ENCODE peak calls at places on chromosomes 4 and X, in four cellular contexts. One of them, this sample, is unnamed.

GRCh38 chrX:75151828-75152592 is 4.1 kb downstream of the ABCB7 start:
- ATAC-seq in A549: no peak
- ATAC-seq in HepG2: no peak
- ATAC-seq in upper lobe of left lung: no peak
- ATAC-seq in this sample: no peak

GRCh38 chr4:19947349-19947748 is 304.4 kb upstream of the SLIT2 start:
- ATAC-seq in HepG2: no peak
- ATAC-seq in upper lobe of left lung: no peak
- ATAC-seq in A549: no peak
- ATAC-seq in this sample: no peak

GRCh38 chrX:134715930-134716619 is 57.8 kb upstream of the PLAC1 start:
- ATAC-seq in HepG2: peak
- ATAC-seq in upper lobe of left lung: no peak
- ATAC-seq in A549: no peak
- ATAC-seq in this sample: no peak

GRCh38 chr4:169159614-169160013 is 111.1 kb downstream of the SH3RF1 start:
- ATAC-seq in A549: no peak
- ATAC-seq in upper lobe of left lung: no peak
- ATAC-seq in HepG2: no peak
- ATAC-seq in this sample: no peak

GRCh38 chr4:87499415-87500106 is 29.6 kb downstream of the SPARCL1 start:
- ATAC-seq in A549: no peak
- ATAC-seq in upper lobe of left lung: no peak
- ATAC-seq in HepG2: no peak
- ATAC-seq in this sample: peak

GRCh38 chrX:30309139-30309571 is at the start of gene NR0B1:
- ATAC-seq in A549: peak
- ATAC-seq in HepG2: no peak
- ATAC-seq in upper lobe of left lung: no peak
- ATAC-seq in this sample: no peak

GRCh38 chr4:99965674-99966350 is 15.7 kb upstream of the H2AZ1 start:
- ATAC-seq in upper lobe of left lung: no peak
- ATAC-seq in A549: no peak
- ATAC-seq in HepG2: no peak
- ATAC-seq in this sample: no peak

GRCh38 chrX:44765556-44765955 is 78.3 kb upstream of the DUSP21 start:
- ATAC-seq in upper lobe of left lung: no peak
- ATAC-seq in A549: no peak
- ATAC-seq in HepG2: no peak
- ATAC-seq in this sample: no peak

GRCh38 chrX:99857455-99857854 is 552.6 kb downstream of the PCDH19 start:
- ATAC-seq in upper lobe of left lung: no peak
- ATAC-seq in HepG2: no peak
- ATAC-seq in A549: no peak
- ATAC-seq in this sample: no peak

GRCh38 chrX:39772057-39772832 is 325.5 kb downstream of the BCOR start:
- ATAC-seq in upper lobe of left lung: no peak
- ATAC-seq in A549: peak
- ATAC-seq in HepG2: peak
- ATAC-seq in this sample: peak

GRCh38 chr4:88101165-88101564 is 57.3 kb downstream of the ABCG2 start:
- ATAC-seq in upper lobe of left lung: peak
- ATAC-seq in HepG2: no peak
- ATAC-seq in A549: no peak
- ATAC-seq in this sample: peak

GRCh38 chr4:109872950-109873656 is 25.2 kb downstream of the LRIT3 start:
- ATAC-seq in A549: no peak
- ATAC-seq in upper lobe of left lung: no peak
- ATAC-seq in HepG2: no peak
- ATAC-seq in this sample: no peak

GRCh38 chrX:53262189-53262917 is 19.0 kb downstream of the IQSEC2 start:
- ATAC-seq in HepG2: no peak
- ATAC-seq in A549: no peak
- ATAC-seq in upper lobe of left lung: no peak
- ATAC-seq in this sample: no peak

GRCh38 chr4:17142232-17142711 is 243.8 kb upstream of the LDB2 start:
- ATAC-seq in HepG2: no peak
- ATAC-seq in A549: no peak
- ATAC-seq in upper lobe of left lung: peak
- ATAC-seq in this sample: no peak

GRCh38 chr4:72893354-72894066 is 176.0 kb downstream of the COX18 start:
- ATAC-seq in upper lobe of left lung: no peak
- ATAC-seq in A549: no peak
- ATAC-seq in HepG2: no peak
- ATAC-seq in this sample: no peak

GRCh38 chrX:9539611-9540387 is 74.9 kb downstream of the TBL1X start:
- ATAC-seq in A549: no peak
- ATAC-seq in HepG2: no peak
- ATAC-seq in upper lobe of left lung: no peak
- ATAC-seq in this sample: no peak

GRCh38 chrX:9534686-9535085 is 69.8 kb downstream of the TBL1X start:
- ATAC-seq in upper lobe of left lung: no peak
- ATAC-seq in HepG2: no peak
- ATAC-seq in A549: no peak
- ATAC-seq in this sample: peak

GRCh38 chrX:9535101-9535500 is 70.2 kb downstream of the TBL1X start:
- ATAC-seq in A549: no peak
- ATAC-seq in HepG2: no peak
- ATAC-seq in upper lobe of left lung: no peak
- ATAC-seq in this sample: no peak

GRCh38 chrX:9538544-9539045 is 73.7 kb downstream of the TBL1X start:
- ATAC-seq in HepG2: peak
- ATAC-seq in A549: no peak
- ATAC-seq in upper lobe of left lung: no peak
- ATAC-seq in this sample: no peak

GRCh38 chrX:9537781-9538180 is 72.9 kb downstream of the TBL1X start:
- ATAC-seq in upper lobe of left lung: no peak
- ATAC-seq in HepG2: no peak
- ATAC-seq in A549: no peak
- ATAC-seq in this sample: no peak
- H3K27ac ChIP-seq in upper lobe of left lung: no peak
- H3K27ac ChIP-seq in HepG2: peak
- H3K27ac ChIP-seq in A549: no peak
- H3K27ac ChIP-seq in this sample: no peak

GRCh38 chr4:185309770-185310169 is 86.0 kb downstream of the LRP2BP start:
- ATAC-seq in HepG2: no peak
- ATAC-seq in A549: no peak
- ATAC-seq in upper lobe of left lung: no peak
- ATAC-seq in this sample: no peak
- TF ChIP-seq EP300 in HepG2: no peak
- TF ChIP-seq EP300 in A549: no peak
- TF ChIP-seq EP300 in upper lobe of left lung: no peak
- TF ChIP-seq EP300 in this sample: no peak

GRCh38 chrX:11664211-11664888 is 1.4 kb downstream of the ARHGAP6 start:
- ATAC-seq in A549: no peak
- ATAC-seq in HepG2: no peak
- ATAC-seq in upper lobe of left lung: peak
- ATAC-seq in this sample: peak

GRCh38 chrX:11663875-11664210 is 1.9 kb downstream of the ARHGAP6 start:
- ATAC-seq in A549: no peak
- ATAC-seq in HepG2: no peak
- ATAC-seq in upper lobe of left lung: no peak
- ATAC-seq in this sample: no peak

GRCh38 chrX:11665144-11666040 is at the start of gene ARHGAP6:
- ATAC-seq in HepG2: peak
- ATAC-seq in A549: peak
- ATAC-seq in upper lobe of left lung: peak
- ATAC-seq in this sample: peak

GRCh38 chrX:11667286-11667685 is 1.6 kb upstream of the ARHGAP6 start:
- ATAC-seq in upper lobe of left lung: no peak
- ATAC-seq in HepG2: no peak
- ATAC-seq in A549: no peak
- ATAC-seq in this sample: no peak

DNA sequence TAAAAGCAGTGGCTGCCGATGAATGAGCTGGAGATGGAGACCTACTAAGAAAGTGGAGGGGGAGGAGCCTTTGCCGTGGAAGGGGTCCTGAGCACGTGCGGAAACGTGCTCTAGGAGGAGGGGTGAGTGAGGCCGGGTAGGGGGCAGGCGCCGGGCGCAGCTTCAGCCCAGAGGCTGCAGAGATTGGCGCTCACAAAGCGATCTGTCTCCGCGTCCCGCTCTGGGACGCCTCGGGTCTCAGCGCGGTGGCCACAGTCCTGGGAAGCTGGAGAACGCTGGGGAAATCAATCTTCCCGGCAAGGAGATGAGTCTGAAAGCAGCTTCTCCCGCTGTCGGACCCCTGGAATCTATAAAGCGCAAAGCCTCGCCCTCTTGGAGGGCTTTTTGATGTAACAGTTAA is 460 bp upstream of the ARHGAP6 start:
- ATAC-seq in upper lobe of left lung: no peak
- ATAC-seq in HepG2: peak
- ATAC-seq in A549: no peak
- ATAC-seq in this sample: no peak
- H3K27ac ChIP-seq in upper lobe of left lung: peak
- H3K27ac ChIP-seq in HepG2: no peak
- H3K27ac ChIP-seq in A549: no peak
- H3K27ac ChIP-seq in this sample: peak

GRCh38 chr4:184854673-184855072 is 28.9 kb upstream of the ACSL1 start:
- ATAC-seq in A549: no peak
- ATAC-seq in upper lobe of left lung: peak
- ATAC-seq in HepG2: no peak
- ATAC-seq in this sample: no peak

GRCh38 chr4:184860018-184860530 is 34.3 kb upstream of the ACSL1 start:
- ATAC-seq in A549: no peak
- ATAC-seq in upper lobe of left lung: peak
- ATAC-seq in HepG2: no peak
- ATAC-seq in this sample: no peak

GRCh38 chr4:184853385-184853784 is 27.6 kb upstream of the ACSL1 start:
- ATAC-seq in upper lobe of left lung: no peak
- ATAC-seq in A549: no peak
- ATAC-seq in HepG2: no peak
- ATAC-seq in this sample: no peak

GRCh38 chr4:184857446-184858121 is 31.8 kb upstream of the ACSL1 start:
- ATAC-seq in A549: no peak
- ATAC-seq in upper lobe of left lung: no peak
- ATAC-seq in HepG2: no peak
- ATAC-seq in this sample: no peak

GRCh38 chr4:184856277-184856609 is 30.5 kb upstream of the ACSL1 start:
- ATAC-seq in A549: no peak
- ATAC-seq in upper lobe of left lung: peak
- ATAC-seq in HepG2: no peak
- ATAC-seq in this sample: peak
- TF ChIP-seq EP300 in A549: no peak
- TF ChIP-seq EP300 in upper lobe of left lung: no peak
- TF ChIP-seq EP300 in HepG2: no peak
- TF ChIP-seq EP300 in this sample: no peak